ENCODE peak calls at places on chromosomes 2 and 18, in nine cellular contexts. O is astrocyte, C is PC-3, R is PC-9, I is neural progenitor cell, Q is IMR-90, U is GM23248, L is neuronal stem cell, K is HepG2. Z is an unnamed sample.
A peak's percentile ranks its signal among the peaks of the same experiment; 100 is the strongest.

GRCh38 chr2:116510117-116510671 is 1304.3 kb upstream of the DDX18 start:
- DNase-seq in Q (no peak), U (peak; percentile 11), L (peak; percentile 14), C (peak; percentile 73), K (peak; percentile 14), O (no peak), I (peak; percentile 59), R (peak; percentile 37), Z (no peak)

GRCh38 chr2:173571021-173571821 is 216.5 kb downstream of the CDCA7 start:
- DNase-seq in O (no peak), K (peak; percentile 26), R (peak; percentile 87), U (peak; percentile 50), L (peak; percentile 8), Q (peak; percentile 39), C (peak; percentile 77), I (peak; percentile 68), Z (peak; percentile 24)

GRCh38 chr2:219171231-219171651 is 1.4 kb upstream of the SLC23A3 start:
- DNase-seq in O (peak; percentile 67), K (peak; percentile 62), C (peak; percentile 75), L (peak; percentile 26), I (peak; percentile 62), U (peak; percentile 89), Q (peak; percentile 86), R (no peak), Z (peak; percentile 18)

GRCh38 chr2:189217546-189217945 is 38.0 kb upstream of the COL5A2 start:
- DNase-seq in I (peak; percentile 59), L (no peak), K (no peak), C (no peak), O (peak; percentile 84), R (no peak), U (no peak), Q (peak; percentile 84), Z (no peak)

GRCh38 chr2:118431188-118431562 is 342.9 kb downstream of the INSIG2 start:
- DNase-seq in L (no peak), U (peak; percentile 62), R (no peak), Q (no peak), C (peak; percentile 46), I (no peak), K (no peak), O (peak; percentile 59), Z (no peak)

GRCh38 chr2:73830871-73831401 is 2.2 kb downstream of the STAMBP start:
- DNase-seq in O (peak; percentile 99), C (peak; percentile 89), K (no peak), I (no peak), L (no peak), U (peak; percentile 91), Q (peak; percentile 91), R (peak; percentile 73), Z (no peak)

GRCh38 chr2:82282111-82282882 is 1977.7 kb upstream of the LRRTM1 start:
- DNase-seq in U (no peak), R (no peak), O (no peak), K (peak; percentile 4), C (no peak), L (no peak), I (peak; percentile 55), Q (no peak), Z (no peak)

GRCh38 chr18:62781893-62782292 is 66.6 kb downstream of the PHLPP1 start:
- DNase-seq in U (peak; percentile 96), O (peak; percentile 92), R (peak; percentile 95), C (peak; percentile 85), L (no peak), K (peak; percentile 29), Q (peak; percentile 91), I (no peak), Z (no peak)

GRCh38 chr2:145344076-145344724 is 824.3 kb upstream of the ZEB2 start:
- DNase-seq in K (no peak), L (no peak), R (no peak), I (no peak), O (peak; percentile 59), Q (peak; percentile 50), C (no peak), U (peak; percentile 66), Z (no peak)

GRCh38 chr2:26018184-26018716 is 15.6 kb upstream of the RAB10 start:
- DNase-seq in C (peak; percentile 92), U (peak; percentile 96), O (peak; percentile 82), Q (peak; percentile 88), K (peak; percentile 48), I (peak; percentile 29), R (peak; percentile 88), L (no peak), Z (peak; percentile 74)

GRCh38 chr2:20580690-20581437 is 70.0 kb downstream of the HS1BP3 start:
- DNase-seq in L (no peak), I (no peak), R (no peak), C (peak; percentile 75), O (no peak), U (no peak), K (peak; percentile 95), Q (peak; percentile 43), Z (no peak)

GRCh38 chr18:21741511-21742322 is 1.1 kb downstream of the MIB1 start:
- DNase-seq in C (no peak), Q (peak; percentile 9), U (peak; percentile 48), I (no peak), L (peak; percentile 21), R (no peak), O (no peak), K (no peak), Z (no peak)

GRCh38 chr18:79484661-79485621 is 89.2 kb downstream of the NFATC1 start:
- DNase-seq in O (peak; percentile 99), L (peak; percentile 24), I (peak; percentile 77), Q (peak; percentile 98), R (peak; percentile 61), K (peak; percentile 15), C (no peak), U (peak; percentile 99), Z (no peak)

GRCh38 chr2:219495531-219496122 is 3.1 kb upstream of the GMPPA start:
- DNase-seq in O (peak; percentile 66), K (peak; percentile 85), C (peak; percentile 59), Q (peak; percentile 74), U (peak; percentile 79), I (peak; percentile 86), R (peak; percentile 46), L (peak; percentile 77), Z (peak; percentile 64)

GRCh38 chr2:138421971-138422335 is 79.6 kb upstream of the SPOPL start:
- DNase-seq in C (peak; percentile 88), R (peak; percentile 80), L (no peak), K (no peak), U (peak; percentile 82), I (no peak), O (peak; percentile 87), Q (peak; percentile 76), Z (peak; percentile 55)

GRCh38 chr18:45122510-45122909 is 441.8 kb downstream of the SETBP1 start:
- DNase-seq in Q (no peak), R (no peak), K (no peak), I (no peak), U (peak; percentile 36), C (no peak), O (no peak), L (no peak), Z (no peak)

GRCh38 chr2:214367171-214367570 is 43.7 kb upstream of the VWC2L start:
- DNase-seq in C (no peak), I (no peak), O (no peak), L (no peak), Q (no peak), K (no peak), R (no peak), U (no peak), Z (no peak)

GRCh38 chr2:218727502-218728165 is 17.0 kb downstream of the TTLL4 start:
- DNase-seq in L (no peak), R (peak; percentile 78), I (no peak), C (peak; percentile 65), Q (peak; percentile 34), U (peak; percentile 47), K (peak; percentile 66), O (no peak), Z (no peak)

GRCh38 chr18:57585846-57586242 is 658 bp downstream of the FECH start:
- DNase-seq in Q (no peak), L (no peak), R (no peak), I (peak; percentile 38), O (no peak), K (no peak), C (no peak), U (no peak), Z (no peak)

GRCh38 chr2:163735692-163736432 is at the start of gene FIGN:
- DNase-seq in U (peak; percentile 91), O (peak; percentile 85), Q (peak; percentile 82), K (peak; percentile 75), C (peak; percentile 76), I (peak; percentile 94), R (peak; percentile 57), L (peak; percentile 88), Z (no peak)

GRCh38 chr2:118003396-118003824 is 10.5 kb downstream of the CCDC93 start:
- DNase-seq in O (peak; percentile 60), I (peak; percentile 79), R (peak; percentile 73), K (peak; percentile 82), L (peak; percentile 75), Q (peak; percentile 85), C (peak; percentile 85), U (peak; percentile 83), Z (peak; percentile 65)

GRCh38 chr18:32333781-32334180 is 136.9 kb downstream of the GAREM1 start:
- DNase-seq in L (no peak), C (peak; percentile 19), K (no peak), O (no peak), U (no peak), R (no peak), I (peak; percentile 9), Q (no peak), Z (no peak)

GRCh38 chr2:231017250-231017636 is 20.1 kb upstream of the C2orf72 start:
- DNase-seq in K (no peak), C (no peak), I (no peak), R (no peak), L (no peak), O (no peak), Q (no peak), U (no peak), Z (no peak)

GRCh38 chr2:207983654-207984053 is 41.7 kb downstream of the PLEKHM3 start:
- DNase-seq in O (no peak), L (no peak), K (no peak), C (no peak), I (no peak), Q (no peak), R (no peak), U (no peak), Z (no peak)
- H2AFZ ChIP-seq in O (no peak overlapping the region), L (no peak overlapping the region), K (no peak overlapping the region), C (no peak overlapping the region), I (no peak overlapping the region), Q (no peak overlapping the region), R (no peak overlapping the region), U (no peak overlapping the region), Z (no peak overlapping the region)

GRCh38 chr2:238786792-238787490 is 60.9 kb upstream of the TWIST2 start:
- DNase-seq in I (no peak), O (no peak), K (no peak), U (peak; percentile 83), R (no peak), L (no peak), C (no peak), Q (no peak), Z (no peak)
- H2AFZ ChIP-seq in I (no peak overlapping the region), O (peak overlapping the region; percentile 49), K (no peak overlapping the region), U (peak overlapping the region; percentile 74), R (no peak overlapping the region), L (no peak overlapping the region), C (no peak overlapping the region), Q (no peak overlapping the region), Z (no peak overlapping the region)

GRCh38 chr2:120867290-120868231 is 131.9 kb downstream of the GLI2 start:
- DNase-seq in U (peak; percentile 97), Q (peak; percentile 77), C (peak; percentile 64), O (peak; percentile 84), L (peak; percentile 49), R (no peak), K (no peak), I (peak; percentile 80), Z (no peak)
- H2AFZ ChIP-seq in U (peak overlapping the region; percentile 68), Q (peak overlapping the region; percentile 90), C (peak overlapping the region; percentile 58), O (peak overlapping the region; percentile 70), L (peak overlapping the region; percentile 55), R (no peak overlapping the region), K (no peak overlapping the region), I (no peak overlapping the region), Z (no peak overlapping the region)

GRCh38 chr2:74952575-74952974 is 5.9 kb upstream of the POLE4 start:
- DNase-seq in U (no peak), R (no peak), L (no peak), Q (no peak), I (no peak), C (no peak), K (peak; percentile 52), O (no peak), Z (no peak)
- H2AFZ ChIP-seq in U (no peak overlapping the region), R (no peak overlapping the region), L (no peak overlapping the region), Q (no peak overlapping the region), I (no peak overlapping the region), C (no peak overlapping the region), K (no peak overlapping the region), O (no peak overlapping the region), Z (peak overlapping the region; percentile 37)

Z was measured in HCT116.